ENCODE peak calls at places on chromosomes 12 and 14, in five cellular contexts. X is fibroblast of mammary gland; I is tibial artery; F is CD8-positive, alpha-beta T cell; D is dorsolateral prefrontal cortex. Q is an unnamed sample.

GRCh38 chr14:47917344-47917954 is 242.0 kb upstream of the MDGA2 start:
- DNase-seq in I (no peak), X (peak), F (no peak), D (no peak), Q (no peak)

GRCh38 chr12:2826036-2826435 is 8.8 kb downstream of the NRIP2 start:
- DNase-seq in I (no peak), F (no peak), X (no peak), D (no peak), Q (no peak)

GRCh38 chr14:51562816-51563215 is 88.9 kb upstream of the FRMD6 start:
- DNase-seq in F (no peak), I (no peak), X (peak), D (no peak), Q (no peak)

GRCh38 chr12:55972045-55972843 is 1.6 kb upstream of the RAB5B start:
- DNase-seq in I (no peak), D (no peak), X (peak), F (no peak), Q (no peak)

GRCh38 chr12:31591308-31591901 is 469 bp upstream of the DENND5B start:
- DNase-seq in I (no peak), D (peak), X (peak), F (no peak), Q (no peak)

GRCh38 chr14:92701826-92702225 is 46.6 kb downstream of the LGMN start:
- DNase-seq in F (no peak), I (no peak), D (no peak), X (no peak), Q (no peak)

GRCh38 chr14:55744321-55744720 is 164.3 kb downstream of the KTN1 start:
- DNase-seq in X (no peak), D (no peak), I (no peak), F (no peak), Q (no peak)

GRCh38 chr12:75986001-75986739 is 45.4 kb downstream of the PHLDA1 start:
- DNase-seq in I (no peak), F (no peak), D (no peak), X (no peak), Q (no peak)

GRCh38 chr12:40106202-40106533 is 287 bp upstream of the SLC2A13 start:
- DNase-seq in I (no peak), X (no peak), F (no peak), D (no peak), Q (no peak)

GRCh38 chr12:46830731-46831334 is 5.0 kb upstream of the SLC38A4 start:
- DNase-seq in D (no peak), I (no peak), F (no peak), X (peak), Q (no peak)

GRCh38 chr12:8018666-8019581 is 13.6 kb upstream of the FOXJ2 start:
- DNase-seq in F (no peak), X (no peak), D (no peak), I (no peak), Q (no peak)

GRCh38 chr14:55430024-55430690 is 10.3 kb downstream of the TBPL2 start:
- DNase-seq in D (no peak), X (peak), F (peak), I (no peak), Q (no peak)

GRCh38 chr12:101351682-101352081 is 55.9 kb downstream of the ARL1 start:
- DNase-seq in F (no peak), D (no peak), X (no peak), I (no peak), Q (no peak)

GRCh38 chr12:118455327-118455726 is 79.0 kb downstream of the SUDS3 start:
- DNase-seq in F (no peak), X (no peak), D (no peak), I (no peak), Q (no peak)

GRCh38 chr14:70792939-70793338 is 16.4 kb downstream of the MAP3K9 start:
- DNase-seq in F (no peak), X (no peak), D (no peak), I (no peak), Q (no peak)

GRCh38 chr14:61130512-61131260 is 149.6 kb downstream of the SLC38A6 start:
- DNase-seq in I (no peak), F (no peak), X (no peak), D (no peak), Q (no peak)

GRCh38 chr14:31180299-31181051 is 27.1 kb downstream of the HECTD1 start:
- DNase-seq in I (no peak), D (no peak), X (no peak), F (no peak), Q (no peak)

GRCh38 chr12:26566670-26567069 is 266.3 kb downstream of the ITPR2 start:
- DNase-seq in F (no peak), I (no peak), D (no peak), X (peak), Q (no peak)

GRCh38 chr12:131111446-131111845 is 157.7 kb downstream of the ADGRD1 start:
- DNase-seq in X (no peak), I (no peak), D (no peak), F (no peak), Q (no peak)

GRCh38 chr12:101655400-101655799 is 42.0 kb upstream of the CHPT1 start:
- DNase-seq in F (no peak), X (no peak), I (no peak), D (no peak), Q (no peak)

GRCh38 chr12:84070311-84070710 is 842.3 kb downstream of the SLC6A15 start:
- DNase-seq in F (no peak), X (peak), I (no peak), D (no peak), Q (no peak)

GRCh38 chr12:9673404-9674225 is 4.1 kb downstream of the CLEC2D start:
- DNase-seq in F (peak), X (peak), I (peak), D (no peak), Q (no peak)

GRCh38 chr12:45944771-45945170 is 45.6 kb downstream of the SCAF11 start:
- DNase-seq in D (no peak), I (no peak), X (peak), F (no peak), Q (no peak)

GRCh38 chr14:64549805-64550538 is at the start of gene PPP1R36:
- DNase-seq in I (no peak), F (peak), X (no peak), D (no peak), Q (no peak)

GRCh38 chr12:1844223-1844622 is 23.9 kb downstream of the LRTM2 start:
- DNase-seq in I (peak), D (no peak), X (no peak), F (no peak), Q (peak)

GRCh38 chr12:31900271-31900670 is 58.9 kb upstream of the RESF1 start:
- DNase-seq in I (no peak), D (no peak), X (no peak), F (no peak), Q (no peak)

GRCh38 chr12:47038270-47038748 is 41.1 kb upstream of the PCED1B start:
- DNase-seq in F (no peak), D (no peak), I (no peak), X (no peak), Q (no peak)

GRCh38 chr14:28116716-28117115 is 649.9 kb upstream of the FOXG1 start:
- DNase-seq in X (no peak), I (no peak), D (no peak), F (no peak), Q (no peak)

GRCh38 chr12:106311139-106311538 is 8.6 kb downstream of the TCP11L2 start:
- DNase-seq in I (no peak), D (no peak), X (no peak), F (no peak), Q (no peak)

GRCh38 chr14:69972755-69973154 is 93.5 kb downstream of the SMOC1 start:
- DNase-seq in F (no peak), D (no peak), X (no peak), I (no peak), Q (no peak)

GRCh38 chr12:119175115-119175514 is 3.6 kb upstream of the HSPB8 start:
- DNase-seq in X (no peak), F (no peak), D (no peak), I (no peak), Q (no peak)

GRCh38 chr12:19410211-19410610 is 29.1 kb upstream of the AEBP2 start:
- DNase-seq in X (no peak), F (no peak), D (no peak), I (no peak), Q (no peak)

GRCh38 chr14:72924332-72924731 is 1.9 kb upstream of the DCAF4 start:
- DNase-seq in F (no peak), I (peak), D (no peak), X (no peak), Q (no peak)

GRCh38 chr12:52285172-52285745 is 6.1 kb downstream of the KRT81 start:
- DNase-seq in D (no peak), F (no peak), X (peak), I (no peak), Q (no peak)

GRCh38 chr14:74302160-74302628 is 540 bp downstream of the ABCD4 start:
- DNase-seq in D (no peak), X (peak), I (no peak), F (no peak), Q (no peak)

GRCh38 chr14:51328942-51329350 is 88.9 kb downstream of the TMX1 start:
- DNase-seq in F (no peak), D (no peak), X (peak), I (no peak), Q (no peak)

GRCh38 chr12:19800884-19801283 is 361.6 kb downstream of the AEBP2 start:
- DNase-seq in D (no peak), X (peak), F (no peak), I (no peak), Q (no peak)

GRCh38 chr14:68927089-68927488 is 52.0 kb downstream of the ACTN1 start:
- DNase-seq in X (no peak), D (no peak), F (no peak), I (no peak), Q (no peak)

GRCh38 chr14:68927956-68928675 is 51.0 kb downstream of the ACTN1 start:
- DNase-seq in F (no peak), I (no peak), X (no peak), D (no peak), Q (no peak)

GRCh38 chr14:68924392-68925158 is 54.5 kb downstream of the ACTN1 start:
- DNase-seq in F (no peak), D (no peak), I (no peak), X (no peak), Q (no peak)

GRCh38 chr14:68925373-68925772 is 53.7 kb downstream of the ACTN1 start:
- DNase-seq in F (no peak), X (no peak), I (no peak), D (no peak), Q (no peak)

DNA sequence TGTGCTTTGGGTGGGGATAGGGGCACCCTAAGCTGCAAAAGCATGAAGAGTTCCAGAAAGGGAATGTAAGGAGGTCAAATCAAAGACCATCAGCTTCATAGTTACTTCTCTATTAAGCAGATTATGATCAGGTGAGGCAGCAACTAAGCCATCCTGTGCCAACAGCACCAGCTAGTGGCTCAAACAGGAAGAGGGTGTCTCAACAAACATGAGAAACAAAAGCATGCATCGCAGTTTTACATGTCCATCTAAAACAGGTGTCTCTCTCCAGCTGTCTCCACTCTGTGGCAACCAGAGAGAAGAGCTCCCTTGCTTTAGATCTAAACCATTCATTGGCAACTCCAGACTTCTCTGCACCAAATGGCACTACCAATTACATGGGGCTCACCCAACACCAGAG is 52.9 kb downstream of the ACTN1 start:
- DNase-seq in D (no peak), X (no peak), I (no peak), F (no peak), Q (no peak)
- TF ChIP-seq CTCF in D (no peak), X (peak), I (no peak), F (peak), Q (peak)

GRCh38 chr14:103679351-103679750 is 35.9 kb downstream of the XRCC3 start:
- DNase-seq in D (no peak), I (no peak), F (peak), X (peak), Q (peak)
- TF ChIP-seq CTCF in D (peak), I (peak), F (peak), X (peak), Q (peak)

GRCh38 chr12:117034691-117035090 is 64.5 kb downstream of the TESC start:
- DNase-seq in F (no peak), I (no peak), D (no peak), X (no peak), Q (no peak)

GRCh38 chr12:117036046-117036445 is 63.2 kb downstream of the TESC start:
- DNase-seq in F (no peak), D (no peak), X (no peak), I (no peak), Q (no peak)

GRCh38 chr12:117034249-117034648 is 65.0 kb downstream of the TESC start:
- DNase-seq in D (no peak), F (no peak), X (no peak), I (no peak), Q (no peak)

GRCh38 chr12:117036547-117036946 is 62.7 kb downstream of the TESC start:
- DNase-seq in I (no peak), D (no peak), X (no peak), F (no peak), Q (no peak)

DNA sequence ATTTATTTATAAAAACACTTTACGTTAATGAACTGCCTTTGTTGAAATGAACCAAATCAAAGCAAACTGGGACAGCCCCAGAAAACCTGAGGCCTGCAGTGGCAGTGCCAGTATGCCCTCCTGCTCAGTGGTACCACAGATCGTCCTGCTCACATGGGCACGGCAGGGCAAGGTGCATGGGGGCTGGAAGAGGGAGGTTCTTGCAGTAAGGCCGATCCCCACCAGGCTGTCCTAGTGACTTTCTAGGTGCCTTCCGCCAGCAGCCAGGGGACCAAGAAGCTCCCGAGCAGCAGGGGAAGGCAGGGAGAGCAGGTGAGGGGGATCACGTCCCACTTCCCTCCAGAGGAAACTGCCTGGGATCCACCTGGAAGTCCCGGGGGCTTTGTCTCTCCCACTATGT is 63.9 kb downstream of the TESC start:
- DNase-seq in X (no peak), D (no peak), F (no peak), I (no peak), Q (no peak)
- TF ChIP-seq CTCF in X (no peak), D (no peak), F (no peak), I (no peak), Q (no peak)

GRCh38 chr14:95174184-95174804 is 17.0 kb upstream of the DICER1 start:
- DNase-seq in I (no peak), X (peak), D (no peak), F (no peak), Q (no peak)
- TF ChIP-seq CTCF in I (no peak), X (peak), D (peak), F (no peak), Q (no peak)

DNA sequence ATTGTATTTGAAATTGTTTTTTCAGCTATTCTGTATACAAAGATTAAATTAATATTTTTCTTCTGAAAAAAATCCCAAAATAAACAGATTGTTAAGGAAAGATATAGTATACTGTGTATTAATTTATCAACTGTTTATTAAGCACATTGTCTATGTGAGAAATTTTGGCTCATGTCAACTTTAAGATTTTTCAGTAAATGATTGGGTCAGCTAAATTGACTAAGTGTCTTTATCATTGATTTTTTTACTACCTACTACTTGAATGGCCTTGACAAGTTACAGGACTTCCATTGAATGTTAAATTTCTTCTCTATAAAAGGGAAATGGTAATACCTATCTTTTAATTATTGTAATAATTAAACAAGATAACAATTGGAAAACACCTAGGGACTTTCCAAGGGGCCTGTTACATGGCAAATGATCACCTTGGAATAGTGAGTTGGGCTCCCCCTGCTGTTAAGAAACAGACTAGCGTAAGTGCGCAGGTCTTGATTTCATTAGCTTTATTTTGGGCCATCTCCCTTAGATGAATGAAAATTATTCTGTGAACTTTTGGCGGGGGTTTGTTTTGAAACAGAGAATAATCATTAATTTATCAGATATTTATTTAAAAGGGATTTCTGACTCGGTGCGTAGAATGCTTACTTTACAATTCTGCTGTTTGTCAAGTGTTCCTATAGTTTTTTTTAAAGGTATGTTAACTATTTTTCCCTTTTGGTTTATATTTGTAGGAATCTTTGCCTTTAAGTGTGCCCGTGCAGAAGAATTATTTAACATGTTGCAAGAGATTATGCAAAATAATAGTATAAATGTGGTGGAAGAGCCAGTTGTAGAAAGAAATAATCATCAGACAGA is 14.5 kb upstream of the CCT2 start:
- DNase-seq in I (no peak), X (peak), F (peak), D (peak), Q (no peak)
- TF ChIP-seq CTCF in I (peak), X (peak), F (peak), D (peak), Q (peak)

GRCh38 chr14:29806124-29806517 is 121.5 kb downstream of the PRKD1 start:
- DNase-seq in I (no peak), F (no peak), X (peak), D (no peak), Q (no peak)

GRCh38 chr14:29805415-29806123 is 122.1 kb downstream of the PRKD1 start:
- DNase-seq in D (no peak), I (peak), F (no peak), X (peak), Q (no peak)

GRCh38 chr14:29803045-29803444 is 124.6 kb downstream of the PRKD1 start:
- DNase-seq in X (no peak), I (no peak), F (no peak), D (no peak), Q (no peak)

GRCh38 chr14:29802211-29802610 is 125.4 kb downstream of the PRKD1 start:
- DNase-seq in X (no peak), I (no peak), D (no peak), F (no peak), Q (no peak)

GRCh38 chr14:29804481-29804880 is 123.2 kb downstream of the PRKD1 start:
- DNase-seq in D (no peak), X (no peak), F (no peak), I (no peak), Q (no peak)
- TF ChIP-seq CTCF in D (no peak), X (no peak), F (no peak), I (no peak), Q (no peak)

GRCh38 chr12:49609875-49610154 is 4.4 kb upstream of the FAM186B start:
- DNase-seq in X (no peak), D (no peak), I (no peak), F (no peak), Q (no peak)
- TF ChIP-seq CTCF in X (peak), D (no peak), I (no peak), F (no peak), Q (no peak)

GRCh38 chr14:104331871-104332605 is 193.7 kb downstream of the KIF26A start:
- DNase-seq in D (no peak), F (no peak), X (no peak), I (no peak), Q (no peak)
- TF ChIP-seq CTCF in D (no peak), F (no peak), X (peak), I (no peak), Q (no peak)

DNA sequence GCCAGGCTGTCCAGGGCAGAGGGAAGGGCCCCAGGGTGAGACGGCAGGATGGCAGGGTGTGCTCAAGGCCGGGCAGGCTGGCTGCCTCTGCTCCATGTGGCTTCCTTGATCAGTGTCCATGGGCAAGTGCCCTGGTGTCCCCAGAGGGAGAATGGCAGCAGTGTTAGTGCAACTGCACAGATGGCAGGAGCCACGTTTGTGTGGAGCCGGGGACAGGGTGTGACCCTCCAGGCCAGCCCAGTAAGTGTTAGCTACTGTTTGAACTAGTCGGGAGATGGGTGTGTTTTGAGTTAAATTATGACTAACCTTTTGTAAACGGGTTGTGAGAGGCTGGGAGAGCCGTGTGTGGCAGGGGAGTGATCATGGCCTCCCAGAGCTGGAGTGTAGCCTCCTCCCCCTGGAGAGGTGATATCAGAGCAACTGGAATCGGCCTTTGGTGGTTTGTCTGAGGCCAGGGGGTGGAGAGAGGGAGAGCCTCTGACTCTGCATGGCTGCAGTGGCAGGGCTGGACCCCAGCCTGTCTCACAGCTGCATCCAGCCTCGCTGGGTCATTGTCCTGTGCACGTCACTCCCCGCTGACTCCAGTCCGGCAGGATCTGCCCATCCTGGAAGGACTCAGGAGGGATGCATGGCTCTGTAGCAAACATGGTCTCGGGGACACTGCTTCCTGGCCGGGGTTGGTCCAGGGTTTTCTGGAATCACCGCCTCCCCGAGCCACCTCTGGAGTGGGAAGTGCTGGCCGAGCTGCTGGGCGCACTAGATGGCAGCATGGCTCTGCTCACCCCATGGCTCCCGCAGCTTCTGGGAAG is 27.8 kb downstream of the AACS start:
- DNase-seq in I (no peak), F (no peak), D (peak), X (peak), Q (no peak)
- TF ChIP-seq CTCF in I (no peak), F (no peak), D (peak), X (no peak), Q (no peak)

Q was measured in CD14-positive monocyte.